ENCODE peak calls at places on chromosomes 4 and X, in five cellular contexts. D is gastrocnemius medialis, F is IMR-90, G is lower leg skin, P is A549. W is an unnamed sample.
A peak's percentile ranks its signal among the peaks of the same experiment; 100 is the strongest.

GRCh38 chrX:47143894-47144625 is 442 bp downstream of the NDUFB11 start:
- DNase-seq in D (no peak), F (peak; percentile 16), G (peak; percentile 21), P (no peak), W (peak; percentile 45)

GRCh38 chrX:50978920-50979660 is 68.6 kb downstream of the BMP15 start:
- DNase-seq in D (no peak), F (no peak), G (no peak), P (no peak), W (no peak)

GRCh38 chrX:26295425-26295824 is 79.5 kb downstream of the MAGEB5 start:
- DNase-seq in D (no peak), F (no peak), G (no peak), P (no peak), W (no peak)

GRCh38 chr4:19936471-19936870 is 315.2 kb upstream of the SLIT2 start:
- DNase-seq in D (no peak), F (peak; percentile 88), G (no peak), P (no peak), W (no peak)

GRCh38 chr4:67393699-67394281 is 151.5 kb downstream of the CENPC start:
- DNase-seq in D (no peak), F (peak; percentile 50), G (no peak), P (peak; percentile 44), W (no peak)

GRCh38 chr4:121863787-121864186 is 6.5 kb downstream of the BBS7 start:
- DNase-seq in D (no peak), F (no peak), G (no peak), P (no peak), W (no peak)

GRCh38 chr4:52551487-52551886 is 107.6 kb downstream of the USP46 start:
- DNase-seq in D (no peak), F (no peak), G (no peak), P (no peak), W (peak; percentile 73)

GRCh38 chr4:87141428-87141827 is 79.0 kb downstream of the KLHL8 start:
- DNase-seq in D (no peak), F (no peak), G (no peak), P (no peak), W (peak; percentile 14)

GRCh38 chrX:11285661-11286060 is 7.6 kb upstream of the AMELX start:
- DNase-seq in D (no peak), F (no peak), G (no peak), P (no peak), W (no peak)

GRCh38 chrX:120251471-120252011 is 929 bp downstream of the ZBTB33 start:
- DNase-seq in D (no peak), F (peak; percentile 18), G (no peak), P (peak; percentile 12), W (peak; percentile 48)

GRCh38 chrX:86002076-86002896 is 45.1 kb downstream of the CHM start:
- DNase-seq in D (no peak), F (peak; percentile 60), G (no peak), P (peak; percentile 28), W (no peak)

GRCh38 chrX:140799216-140799615 is 89.7 kb downstream of the LINC00632 start:
- DNase-seq in D (no peak), F (no peak), G (no peak), P (peak; percentile 4), W (no peak)

GRCh38 chrX:66008403-66008970 is 31.4 kb downstream of the VSIG4 start:
- DNase-seq in D (no peak), F (no peak), G (no peak), P (no peak), W (no peak)

GRCh38 chrX:40164751-40165150 is 67.0 kb upstream of the BCOR start:
- DNase-seq in D (no peak), F (no peak), G (no peak), P (no peak), W (no peak)

GRCh38 chr4:77852892-77853495 is 9.6 kb upstream of the MRPL1 start:
- DNase-seq in D (no peak), F (no peak), G (no peak), P (no peak), W (no peak)

GRCh38 chrX:119194631-119195030 is 41.5 kb upstream of the PGRMC1 start:
- DNase-seq in D (no peak), F (no peak), G (no peak), P (peak; percentile 30), W (no peak)

GRCh38 chr4:185520119-185520518 is 15.2 kb downstream of the PDLIM3 start:
- DNase-seq in D (no peak), F (peak; percentile 75), G (no peak), P (no peak), W (no peak)

GRCh38 chr4:164701665-164702064 is 52.3 kb upstream of the SMIM31 start:
- DNase-seq in D (no peak), F (no peak), G (no peak), P (no peak), W (no peak)

GRCh38 chrX:4588893-4589292 is 875.4 kb upstream of the PRKX start:
- DNase-seq in D (no peak), F (no peak), G (no peak), P (no peak), W (no peak)

GRCh38 chr4:15339732-15340131 is 88.1 kb upstream of the C1QTNF7 start:
- DNase-seq in D (no peak), F (peak; percentile 82), G (no peak), P (no peak), W (no peak)

GRCh38 chr4:64341711-64342110 is 67.5 kb downstream of the TECRL start:
- DNase-seq in D (peak; percentile 27), F (no peak), G (no peak), P (no peak), W (no peak)

GRCh38 chrX:16123222-16123786 is at the start of gene GRPR:
- DNase-seq in D (peak; percentile 6), F (peak; percentile 92), G (peak; percentile 45), P (peak; percentile 81), W (peak; percentile 88)

GRCh38 chrX:21907250-21907649 is 33.3 kb upstream of the SMS start:
- DNase-seq in D (no peak), F (peak; percentile 30), G (no peak), P (no peak), W (no peak)

GRCh38 chr4:27692098-27692679 is 831.5 kb downstream of the STIM2 start:
- DNase-seq in D (no peak), F (peak; percentile 29), G (no peak), P (peak; percentile 27), W (peak; percentile 16)

GRCh38 chrX:79268788-79269187 is 98.3 kb downstream of the ITM2A start:
- DNase-seq in D (no peak), F (no peak), G (no peak), P (no peak), W (no peak)

GRCh38 chrX:3567681-3568080 is 145.8 kb downstream of the PRKX start:
- DNase-seq in D (no peak), F (peak; percentile 16), G (no peak), P (no peak), W (no peak)

GRCh38 chr4:74374128-74374527 is 9.2 kb downstream of the EREG start:
- DNase-seq in D (no peak), F (no peak), G (no peak), P (no peak), W (no peak)

GRCh38 chr4:189204616-189205015 is 736.1 kb upstream of the FRG1 start:
- DNase-seq in D (no peak), F (no peak), G (no peak), P (no peak), W (no peak)

GRCh38 chr4:13765535-13765934 is 138.0 kb upstream of the BOD1L1 start:
- DNase-seq in D (no peak), F (peak; percentile 6), G (no peak), P (no peak), W (no peak)

GRCh38 chr4:155307731-155308277 is 69.0 kb downstream of the MAP9 start:
- DNase-seq in D (no peak), F (no peak), G (no peak), P (no peak), W (no peak)

GRCh38 chr4:676871-677235 is 2.5 kb downstream of the MYL5 start:
- DNase-seq in D (no peak), F (no peak), G (no peak), P (no peak), W (no peak)

GRCh38 chr4:184282895-184283654 is 65.4 kb upstream of the ENPP6 start:
- DNase-seq in D (no peak), F (no peak), G (no peak), P (no peak), W (no peak)

GRCh38 chr4:184284336-184284690 is 66.6 kb upstream of the ENPP6 start:
- DNase-seq in D (no peak), F (no peak), G (no peak), P (no peak), W (no peak)

GRCh38 chr4:184286346-184286745 is 68.7 kb upstream of the ENPP6 start:
- DNase-seq in D (no peak), F (no peak), G (no peak), P (no peak), W (no peak)

GRCh38 chr4:184283659-184284335 is 66.1 kb upstream of the ENPP6 start:
- DNase-seq in D (no peak), F (no peak), G (no peak), P (no peak), W (no peak)

GRCh38 chr4:184284742-184285141 is 67.1 kb upstream of the ENPP6 start:
- DNase-seq in D (no peak), F (no peak), G (no peak), P (no peak), W (no peak)
- TF ChIP-seq POLR2A in D (no peak), F (no peak), G (no peak), P (no peak), W (no peak)

GRCh38 chr4:8427262-8427661 is 13.3 kb downstream of the ACOX3 start:
- DNase-seq in D (no peak), F (no peak), G (no peak), P (no peak), W (no peak)
- H3K4me3 ChIP-seq in D (peak overlapping the region; percentile 100), F (peak overlapping the region; percentile 82), G (no peak overlapping the region), P (peak overlapping the region; percentile 83), W (no peak overlapping the region)

DNA sequence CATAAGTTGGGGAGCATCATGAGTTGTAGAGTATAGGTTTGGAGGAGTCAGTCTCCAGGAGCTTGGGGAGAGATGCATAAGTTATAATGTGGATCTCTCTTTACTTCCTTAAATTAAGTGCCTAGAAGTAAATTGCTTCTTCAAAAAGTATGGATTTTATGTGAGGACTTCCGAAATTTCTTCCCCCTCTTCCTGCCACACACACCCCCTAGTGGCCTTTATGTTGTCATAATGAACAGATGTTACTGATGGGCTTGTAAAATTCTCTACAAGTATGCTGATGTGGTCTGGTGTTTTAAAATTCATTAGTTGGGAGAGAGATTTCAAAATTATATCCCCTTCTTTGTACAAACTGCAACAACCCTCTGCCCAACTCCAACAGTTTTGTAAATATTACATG is 2.3 kb upstream of the METTL14 start:
- DNase-seq in D (no peak), F (peak; percentile 41), G (no peak), P (peak; percentile 25), W (no peak)
- TF ChIP-seq CTCF in D (no peak), F (peak; percentile 53), G (no peak), P (peak; percentile 46), W (peak; percentile 25)

GRCh38 chr4:89109841-89110540 is 1.3 kb upstream of the TIGD2 start:
- DNase-seq in D (no peak), F (no peak), G (no peak), P (no peak), W (no peak)

GRCh38 chr4:89110541-89110985 is 770 bp upstream of the TIGD2 start:
- DNase-seq in D (no peak), F (no peak), G (peak; percentile 17), P (no peak), W (no peak)

GRCh38 chr4:89111833-89112563 is 665 bp downstream of the TIGD2 start:
- DNase-seq in D (no peak), F (peak; percentile 95), G (peak; percentile 37), P (peak; percentile 69), W (peak; percentile 21)

GRCh38 chr4:89113415-89113814 is 2.1 kb downstream of the TIGD2 start:
- DNase-seq in D (no peak), F (no peak), G (no peak), P (no peak), W (no peak)

GRCh38 chr4:89110986-89111832 is at the start of gene TIGD2:
- DNase-seq in D (peak; percentile 78), F (peak; percentile 81), G (peak; percentile 72), P (peak; percentile 86), W (peak; percentile 88)
- TF ChIP-seq POLR2A in D (peak; percentile 75), F (no peak), G (no peak), P (peak; percentile 73), W (peak; percentile 84)

W was measured in adrenal gland.